ENCODE peak calls at places on chromosomes 3 and 15, in five cellular contexts. One of them, this sample, is unnamed. For H3K4me1, the result is how much of the 10 kb centered on the place peaks cover.

GRCh38 chr3:128945041-128945877 is 48.6 kb downstream of the CFAP92 start:
- DNase-seq in transverse colon: no peak
- DNase-seq in Panc1: no peak
- DNase-seq in suprapubic skin: no peak
- DNase-seq in HCT116: no peak
- DNase-seq in this sample: no peak

GRCh38 chr15:41559489-41560177 is 621 bp downstream of the TYRO3 start:
- DNase-seq in suprapubic skin: no peak
- DNase-seq in HCT116: no peak
- DNase-seq in Panc1: no peak
- DNase-seq in transverse colon: no peak
- DNase-seq in this sample: no peak

GRCh38 chr15:83378921-83379561 is 68.1 kb upstream of the SH3GL3 start:
- DNase-seq in HCT116: peak
- DNase-seq in transverse colon: no peak
- DNase-seq in suprapubic skin: peak
- DNase-seq in Panc1: no peak
- DNase-seq in this sample: no peak

GRCh38 chr3:139718415-139718814 is 40.6 kb upstream of the NMNAT3 start:
- DNase-seq in suprapubic skin: no peak
- DNase-seq in transverse colon: peak
- DNase-seq in HCT116: peak
- DNase-seq in Panc1: no peak
- DNase-seq in this sample: no peak

GRCh38 chr3:20111836-20112235 is 71.6 kb downstream of the KAT2B start:
- DNase-seq in Panc1: peak
- DNase-seq in suprapubic skin: no peak
- DNase-seq in transverse colon: no peak
- DNase-seq in HCT116: peak
- DNase-seq in this sample: no peak

GRCh38 chr3:24242012-24242698 is 252.5 kb downstream of the THRB start:
- DNase-seq in Panc1: no peak
- DNase-seq in HCT116: no peak
- DNase-seq in suprapubic skin: no peak
- DNase-seq in transverse colon: no peak
- DNase-seq in this sample: no peak

GRCh38 chr3:10602769-10603768 is 97.7 kb upstream of the ATP2B2 start:
- DNase-seq in transverse colon: no peak
- DNase-seq in Panc1: no peak
- DNase-seq in suprapubic skin: no peak
- DNase-seq in HCT116: no peak
- DNase-seq in this sample: no peak

GRCh38 chr3:179149239-179149887 is 1.2 kb downstream of the PIK3CA start:
- DNase-seq in transverse colon: peak
- DNase-seq in suprapubic skin: no peak
- DNase-seq in HCT116: no peak
- DNase-seq in Panc1: no peak
- DNase-seq in this sample: peak

GRCh38 chr3:181896605-181897004 is 184.9 kb downstream of the SOX2 start:
- DNase-seq in transverse colon: no peak
- DNase-seq in suprapubic skin: no peak
- DNase-seq in Panc1: no peak
- DNase-seq in HCT116: no peak
- DNase-seq in this sample: no peak

GRCh38 chr3:125160911-125161371 is 51.6 kb downstream of the SLC12A8 start:
- DNase-seq in HCT116: no peak
- DNase-seq in Panc1: no peak
- DNase-seq in suprapubic skin: no peak
- DNase-seq in transverse colon: no peak
- DNase-seq in this sample: no peak

GRCh38 chr3:99472385-99472784 is 166.0 kb upstream of the COL8A1 start:
- DNase-seq in transverse colon: no peak
- DNase-seq in HCT116: no peak
- DNase-seq in suprapubic skin: no peak
- DNase-seq in Panc1: no peak
- DNase-seq in this sample: no peak

GRCh38 chr15:42118650-42119531 is 24.5 kb upstream of the PLA2G4D start:
- DNase-seq in suprapubic skin: no peak
- DNase-seq in transverse colon: peak
- DNase-seq in HCT116: no peak
- DNase-seq in Panc1: no peak
- DNase-seq in this sample: no peak

GRCh38 chr3:183394150-183394549 is 34.3 kb downstream of the MCF2L2 start:
- DNase-seq in suprapubic skin: no peak
- DNase-seq in HCT116: no peak
- DNase-seq in transverse colon: no peak
- DNase-seq in Panc1: no peak
- DNase-seq in this sample: no peak

GRCh38 chr3:32820430-32820829 is 2.6 kb downstream of the TRIM71 start:
- DNase-seq in transverse colon: no peak
- DNase-seq in Panc1: no peak
- DNase-seq in suprapubic skin: no peak
- DNase-seq in HCT116: no peak
- DNase-seq in this sample: no peak
- H3K4me3 ChIP-seq in transverse colon: no peak
- H3K4me3 ChIP-seq in Panc1: no peak
- H3K4me3 ChIP-seq in suprapubic skin: no peak
- H3K4me3 ChIP-seq in HCT116: no peak
- H3K4me3 ChIP-seq in this sample: no peak

GRCh38 chr3:149296972-149297371 is 36.5 kb downstream of the TM4SF18 start:
- DNase-seq in suprapubic skin: no peak
- DNase-seq in Panc1: no peak
- DNase-seq in HCT116: no peak
- DNase-seq in transverse colon: no peak
- DNase-seq in this sample: no peak

GRCh38 chr3:149305376-149305775 is 28.1 kb downstream of the TM4SF18 start:
- DNase-seq in HCT116: no peak
- DNase-seq in suprapubic skin: no peak
- DNase-seq in Panc1: no peak
- DNase-seq in transverse colon: no peak
- DNase-seq in this sample: no peak

GRCh38 chr3:149299938-149300791 is 33.3 kb downstream of the TM4SF18 start:
- DNase-seq in transverse colon: peak
- DNase-seq in HCT116: peak
- DNase-seq in suprapubic skin: no peak
- DNase-seq in Panc1: peak
- DNase-seq in this sample: no peak
- TF ChIP-seq POLR2AphosphoS5 in transverse colon: no peak
- TF ChIP-seq POLR2AphosphoS5 in HCT116: peak
- TF ChIP-seq POLR2AphosphoS5 in suprapubic skin: no peak
- TF ChIP-seq POLR2AphosphoS5 in Panc1: peak
- TF ChIP-seq POLR2AphosphoS5 in this sample: no peak

DNA sequence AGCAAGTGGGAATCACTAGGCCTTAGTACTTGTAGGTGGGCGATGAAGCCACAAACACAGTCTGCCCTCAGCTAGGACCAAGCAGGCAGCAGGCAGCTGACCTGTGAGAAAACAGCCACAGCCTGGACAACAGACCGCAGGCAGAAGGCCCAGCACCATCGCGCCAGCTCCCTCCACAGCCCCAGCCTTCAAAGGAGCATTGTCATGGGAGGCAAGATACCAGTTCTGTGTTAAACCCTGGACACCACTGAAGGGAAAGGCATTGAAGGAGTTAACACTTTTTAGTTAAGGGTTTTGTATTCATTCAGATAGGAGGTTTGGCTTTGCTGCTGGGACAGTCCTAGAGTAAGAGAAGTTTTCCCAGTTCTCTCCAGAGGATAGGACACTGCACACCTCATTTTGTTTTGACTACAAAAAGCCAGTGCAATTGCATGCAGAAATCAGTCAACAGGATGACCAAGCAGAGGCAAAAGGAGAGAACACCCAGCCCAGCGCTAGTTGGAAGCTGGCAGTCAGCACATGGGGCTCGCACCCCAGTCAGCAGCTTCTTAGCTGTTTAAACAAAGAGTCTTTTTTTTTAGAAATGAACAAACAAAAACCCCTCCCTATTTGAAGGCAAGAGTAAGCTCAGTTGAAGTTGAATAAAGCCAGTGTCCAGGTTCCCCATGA is 286.1 kb upstream of the TPM1 start:
- DNase-seq in transverse colon: no peak
- DNase-seq in Panc1: no peak
- DNase-seq in suprapubic skin: no peak
- DNase-seq in HCT116: no peak
- DNase-seq in this sample: no peak
- H3K4me1 ChIP-seq in transverse colon: under half
- H3K4me1 ChIP-seq in Panc1: under half
- H3K4me1 ChIP-seq in suprapubic skin: under half
- H3K4me1 ChIP-seq in HCT116: under half
- H3K4me1 ChIP-seq in this sample: under half

GRCh38 chr3:77039606-77040553 is at the start of gene ROBO2:
- DNase-seq in Panc1: no peak
- DNase-seq in transverse colon: peak
- DNase-seq in HCT116: no peak
- DNase-seq in suprapubic skin: peak
- DNase-seq in this sample: no peak

GRCh38 chr3:77041156-77041696 is 1.3 kb downstream of the ROBO2 start:
- DNase-seq in Panc1: no peak
- DNase-seq in suprapubic skin: no peak
- DNase-seq in transverse colon: no peak
- DNase-seq in HCT116: no peak
- DNase-seq in this sample: no peak

GRCh38 chr3:77041756-77042155 is 1.9 kb downstream of the ROBO2 start:
- DNase-seq in Panc1: no peak
- DNase-seq in HCT116: no peak
- DNase-seq in transverse colon: no peak
- DNase-seq in suprapubic skin: no peak
- DNase-seq in this sample: no peak

GRCh38 chr3:77038928-77039605 is 832 bp upstream of the ROBO2 start:
- DNase-seq in HCT116: no peak
- DNase-seq in transverse colon: no peak
- DNase-seq in suprapubic skin: peak
- DNase-seq in Panc1: no peak
- DNase-seq in this sample: no peak

GRCh38 chr3:77038468-77038927 is 1.4 kb upstream of the ROBO2 start:
- DNase-seq in transverse colon: peak
- DNase-seq in HCT116: no peak
- DNase-seq in Panc1: peak
- DNase-seq in suprapubic skin: peak
- DNase-seq in this sample: peak
- H3K4me3 ChIP-seq in transverse colon: peak
- H3K4me3 ChIP-seq in HCT116: no peak
- H3K4me3 ChIP-seq in Panc1: peak
- H3K4me3 ChIP-seq in suprapubic skin: peak
- H3K4me3 ChIP-seq in this sample: peak

DNA sequence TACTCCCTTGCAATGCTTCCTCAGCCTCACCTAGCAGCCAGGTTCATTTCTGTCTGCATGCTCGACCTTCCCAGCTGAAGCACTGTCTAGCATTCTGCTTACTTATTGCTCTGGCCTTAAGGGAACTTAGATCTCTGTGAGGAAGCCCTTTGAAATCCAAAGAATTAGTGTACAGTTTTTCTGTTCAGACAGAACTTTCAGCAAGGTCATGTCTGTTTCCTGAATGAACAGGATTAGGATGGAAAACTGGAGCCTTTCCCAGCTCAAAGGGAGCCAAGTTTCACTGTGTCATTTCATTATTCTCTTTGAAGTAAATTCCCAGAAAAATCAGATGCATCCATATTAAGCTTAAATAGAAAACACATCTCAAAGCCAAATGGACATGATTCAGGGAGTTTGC is 457.3 kb upstream of the KCNMB2 start:
- DNase-seq in HCT116: no peak
- DNase-seq in suprapubic skin: no peak
- DNase-seq in transverse colon: no peak
- DNase-seq in Panc1: no peak
- DNase-seq in this sample: no peak
- TF ChIP-seq POLR2AphosphoS5 in HCT116: no peak
- TF ChIP-seq POLR2AphosphoS5 in suprapubic skin: no peak
- TF ChIP-seq POLR2AphosphoS5 in transverse colon: no peak
- TF ChIP-seq POLR2AphosphoS5 in Panc1: no peak
- TF ChIP-seq POLR2AphosphoS5 in this sample: no peak